ENCODE peak calls at places on chromosomes 2 and 18, in seven cellular contexts. Y is osteoblast; J is HCT116; O is CD4-positive, alpha-beta T cell; W is prostate gland; I is psoas muscle; D is cardiac muscle cell. B is an unnamed sample.

GRCh38 chr2:216078776-216079175 is 2.8 kb downstream of the PECR start:
- DNase-seq in J (no peak), D (peak), W (no peak), Y (no peak), I (no peak), O (no peak), B (no peak)

GRCh38 chr2:123015186-123015585 is 1009.9 kb upstream of the CNTNAP5 start:
- DNase-seq in W (no peak), I (no peak), Y (no peak), O (no peak), J (no peak), D (no peak), B (no peak)

GRCh38 chr2:181312515-181312927 is 144.7 kb upstream of the ITGA4 start:
- DNase-seq in I (no peak), W (no peak), D (no peak), Y (no peak), O (peak), J (no peak), B (peak)

GRCh38 chr2:10285191-10285577 is 17.5 kb upstream of the HPCAL1 start:
- DNase-seq in W (no peak), Y (no peak), J (no peak), D (no peak), I (no peak), O (no peak), B (no peak)

GRCh38 chr2:165795011-165795410 is 964 bp upstream of the GALNT3 start:
- DNase-seq in I (no peak), Y (no peak), O (no peak), J (no peak), W (no peak), D (no peak), B (no peak)

GRCh38 chr2:9097239-9097638 is 93.8 kb upstream of the MBOAT2 start:
- DNase-seq in O (no peak), Y (no peak), D (no peak), W (no peak), J (no peak), I (no peak), B (no peak)

GRCh38 chr2:26716769-26717168 is 24.2 kb downstream of the KCNK3 start:
- DNase-seq in I (no peak), W (no peak), J (no peak), O (no peak), D (no peak), Y (no peak), B (no peak)

GRCh38 chr2:222381556-222381955 is 42.8 kb upstream of the SGPP2 start:
- DNase-seq in O (no peak), D (no peak), I (no peak), W (no peak), J (no peak), Y (no peak), B (no peak)

GRCh38 chr2:158024288-158024898 is 77.3 kb upstream of the UPP2 start:
- DNase-seq in W (peak), J (no peak), D (peak), Y (peak), O (peak), I (peak), B (peak)

GRCh38 chr2:12175323-12175722 is 428.9 kb downstream of the LPIN1 start:
- DNase-seq in W (no peak), O (no peak), I (no peak), J (no peak), D (no peak), Y (no peak), B (no peak)

GRCh38 chr2:182187130-182187529 is 201.5 kb downstream of the PPP1R1C start:
- DNase-seq in Y (no peak), O (no peak), D (no peak), I (no peak), J (no peak), W (no peak), B (no peak)

GRCh38 chr2:188529710-188530109 is 238.0 kb downstream of the GULP1 start:
- DNase-seq in J (no peak), Y (no peak), O (no peak), W (no peak), I (no peak), D (no peak), B (no peak)

GRCh38 chr18:4242431-4243161 is 212.5 kb downstream of the DLGAP1 start:
- DNase-seq in W (no peak), Y (peak), I (no peak), O (no peak), D (no peak), J (no peak), B (no peak)

GRCh38 chr2:16658082-16658481 is 7.6 kb downstream of the CYRIA start:
- DNase-seq in D (no peak), Y (no peak), J (no peak), W (no peak), O (no peak), I (no peak), B (no peak)

DNA sequence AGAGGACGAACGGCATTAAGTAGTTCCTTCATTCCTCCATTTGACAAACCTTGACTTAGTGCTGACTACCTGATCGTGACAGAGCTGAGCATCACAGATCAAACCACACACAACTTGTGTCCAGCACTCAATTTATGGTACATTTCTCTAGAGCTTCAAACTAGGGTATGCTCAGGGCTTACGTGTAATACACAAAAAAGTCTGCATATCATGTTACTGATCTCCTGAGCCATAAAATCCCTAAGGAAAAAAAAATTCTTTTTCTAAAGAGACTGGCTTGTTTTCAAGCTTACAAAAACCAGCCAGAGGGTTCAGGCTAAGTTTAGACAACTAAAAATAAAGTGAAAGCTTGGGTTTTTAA is 88.0 kb upstream of the ALKAL2 start:
- DNase-seq in Y (no peak), I (no peak), W (no peak), D (no peak), J (no peak), O (no peak), B (no peak)
- H3K27ac ChIP-seq in Y (no peak), I (no peak), W (no peak), D (no peak), J (no peak), O (no peak), B (no peak)

GRCh38 chr2:131126436-131126835 is 21.3 kb downstream of the PLEKHB2 start:
- DNase-seq in D (no peak), O (no peak), I (no peak), J (no peak), Y (no peak), W (no peak), B (no peak)
- H3K27ac ChIP-seq in D (no peak), O (no peak), I (peak), J (no peak), Y (no peak), W (peak), B (no peak)

DNA sequence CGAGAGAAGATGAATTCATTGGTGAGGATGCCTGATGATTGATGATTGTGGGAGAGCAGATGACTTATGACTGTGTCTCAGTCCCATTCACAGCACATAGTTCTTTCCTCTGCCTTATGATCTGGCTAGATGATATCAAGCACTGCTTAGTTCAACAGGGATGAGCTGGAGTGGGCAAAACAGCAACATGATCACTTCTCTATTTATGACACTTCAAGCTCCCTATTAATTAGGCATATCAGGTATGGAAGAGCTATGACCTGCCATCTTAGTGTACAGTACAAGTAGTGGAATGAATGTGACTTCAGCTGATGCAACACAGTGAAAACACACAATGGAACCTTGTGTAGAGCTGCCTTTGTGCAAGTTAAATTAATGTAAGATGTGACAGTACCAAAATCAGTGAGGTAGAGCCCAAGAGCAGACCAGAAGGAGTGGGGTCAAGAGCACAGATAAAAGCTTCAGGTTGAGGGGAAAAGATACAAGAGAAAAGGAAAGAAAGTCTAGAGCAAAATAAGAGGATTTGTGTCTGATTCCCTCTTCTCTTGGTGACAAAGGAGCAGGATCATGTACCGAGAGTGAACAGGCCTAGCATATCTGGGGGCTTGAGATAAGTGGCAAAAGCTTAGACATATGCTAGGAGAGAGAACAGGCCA is 93.0 kb upstream of the MYO3B start:
- DNase-seq in W (no peak), I (no peak), D (no peak), Y (no peak), J (no peak), O (no peak), B (no peak)
- H3K27ac ChIP-seq in W (no peak), I (no peak), D (no peak), Y (no peak), J (no peak), O (no peak), B (no peak)

GRCh38 chr18:10864722-10865121 is 284.6 kb downstream of the PIEZO2 start:
- DNase-seq in D (no peak), O (no peak), W (no peak), I (no peak), Y (no peak), J (no peak), B (no peak)
- H3K27ac ChIP-seq in D (no peak), O (no peak), W (no peak), I (no peak), Y (no peak), J (no peak), B (no peak)

DNA sequence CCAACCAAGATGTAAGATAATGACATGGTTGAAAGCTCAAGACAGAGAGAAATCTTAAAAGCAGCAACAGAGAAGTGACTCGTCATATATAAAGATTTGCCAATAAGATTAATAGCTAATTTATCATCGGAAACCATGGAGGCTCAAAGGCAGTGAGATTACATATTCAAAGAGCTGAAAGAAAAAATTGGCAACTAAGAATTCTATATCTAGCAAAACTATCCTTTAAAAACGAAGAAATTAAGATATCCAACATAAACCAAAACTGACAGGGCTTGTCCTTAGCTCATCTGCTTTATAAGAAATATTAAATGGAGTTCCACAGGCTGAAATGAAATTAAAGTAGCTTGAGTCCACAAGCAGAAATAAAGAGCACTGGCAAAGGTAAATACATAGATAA is 236.6 kb downstream of the ANAPC1 start:
- DNase-seq in J (no peak), W (no peak), I (no peak), O (no peak), Y (no peak), D (no peak), B (no peak)
- H3K27ac ChIP-seq in J (no peak), W (no peak), I (no peak), O (no peak), Y (no peak), D (no peak), B (no peak)

GRCh38 chr2:204900487-204900886 is 355.2 kb downstream of the PARD3B start:
- DNase-seq in I (no peak), O (no peak), J (no peak), W (peak), Y (no peak), D (no peak), B (no peak)
- H3K27ac ChIP-seq in I (no peak), O (no peak), J (no peak), W (no peak), Y (no peak), D (no peak), B (no peak)

DNA sequence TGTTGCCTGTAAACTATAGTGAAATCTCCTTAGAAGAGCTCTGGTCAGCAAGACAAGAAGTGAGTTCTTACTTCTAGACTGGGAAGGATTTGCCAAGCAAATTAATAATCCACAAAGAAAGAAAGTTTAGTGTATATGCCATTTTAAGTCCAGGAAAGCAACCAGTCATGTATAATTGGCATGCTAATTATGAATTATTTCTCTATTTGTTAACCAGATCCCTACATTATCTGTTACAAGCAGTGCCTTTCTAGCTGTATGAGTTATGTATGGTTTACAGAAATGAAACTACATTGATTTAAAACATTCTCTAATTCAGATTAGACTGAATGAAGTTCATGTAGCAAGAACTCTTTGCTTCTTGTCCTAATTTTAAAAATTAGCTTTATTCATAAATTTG is 130.0 kb downstream of the MTX2 start:
- DNase-seq in J (no peak), O (no peak), I (no peak), D (no peak), Y (no peak), W (no peak), B (no peak)
- H3K27ac ChIP-seq in J (no peak), O (no peak), I (no peak), D (no peak), Y (peak), W (no peak), B (no peak)

GRCh38 chr2:232349546-232349945 is 29.0 kb upstream of the ALPP start:
- DNase-seq in I (no peak), D (no peak), J (no peak), Y (peak), W (no peak), O (no peak), B (no peak)

GRCh38 chr2:232350804-232351685 is 27.5 kb upstream of the ALPP start:
- DNase-seq in D (no peak), I (no peak), J (no peak), Y (peak), O (no peak), W (no peak), B (no peak)

GRCh38 chr2:232349946-232350635 is 28.5 kb upstream of the ALPP start:
- DNase-seq in Y (peak), D (no peak), O (no peak), W (no peak), J (no peak), I (no peak), B (no peak)

GRCh38 chr2:232347369-232347768 is 31.2 kb upstream of the ALPP start:
- DNase-seq in D (no peak), I (no peak), O (no peak), Y (peak), J (no peak), W (no peak), B (no peak)

GRCh38 chr2:232348936-232349335 is 29.6 kb upstream of the ALPP start:
- DNase-seq in Y (peak), O (no peak), D (no peak), I (no peak), W (no peak), J (peak), B (no peak)
- H3K27ac ChIP-seq in Y (no peak), O (no peak), D (no peak), I (no peak), W (no peak), J (no peak), B (no peak)

DNA sequence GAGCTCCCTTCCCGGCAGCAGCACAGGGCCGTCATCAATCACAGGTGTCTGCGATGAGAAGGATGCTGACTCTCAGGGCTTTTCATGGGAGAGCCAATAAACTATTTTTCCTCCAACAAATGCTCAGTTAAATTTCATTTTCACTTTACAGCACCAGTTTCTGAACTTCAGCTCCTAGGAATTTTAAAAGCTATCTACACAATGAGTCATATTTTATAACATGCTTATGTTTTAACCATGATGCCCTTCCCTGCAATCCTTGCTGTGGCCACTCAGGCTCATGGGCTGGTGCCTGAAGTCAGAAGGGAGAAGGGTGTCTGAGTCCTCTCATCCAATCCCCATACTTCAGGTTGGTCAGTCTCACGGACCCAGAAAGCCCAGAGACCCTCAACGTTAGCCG is 123.6 kb downstream of the AFF3 start:
- DNase-seq in Y (peak), O (no peak), J (no peak), D (no peak), W (no peak), I (no peak), B (no peak)
- H3K27ac ChIP-seq in Y (peak), O (no peak), J (no peak), D (no peak), W (no peak), I (no peak), B (no peak)

DNA sequence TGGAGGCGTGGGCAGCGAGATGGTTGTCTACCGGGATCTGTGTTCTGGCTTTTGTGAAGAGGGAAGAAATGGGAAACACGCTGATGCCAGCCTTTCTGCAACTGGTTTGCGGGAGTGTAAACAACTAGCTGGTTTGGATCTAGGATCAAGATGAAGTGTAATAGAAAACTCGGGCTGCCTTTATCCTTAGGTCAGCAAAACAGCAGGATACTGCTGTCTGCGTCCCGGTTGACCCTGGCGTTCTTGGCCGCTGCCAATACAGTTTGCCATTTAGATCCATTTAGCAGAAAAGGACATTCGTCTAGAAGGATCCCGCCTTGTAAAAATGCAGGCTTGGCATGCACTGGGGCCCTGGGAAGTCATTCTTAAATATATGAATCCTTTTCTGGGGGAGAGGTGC is 42.0 kb downstream of the RAB31 start:
- DNase-seq in Y (no peak), I (no peak), W (no peak), O (no peak), D (no peak), J (no peak), B (no peak)
- H3K27ac ChIP-seq in Y (peak), I (no peak), W (no peak), O (no peak), D (no peak), J (no peak), B (no peak)